ENCODE peak calls at places on chromosomes 4 and X, in ten cellular contexts. O, W, I, B, M, Y, X, L, P and R are unnamed samples. For H3K4me1, the result is how much of the 10 kb centered on the place peaks cover.

GRCh38 chr4:2419814-2420213 is 1.1 kb downstream of the CFAP99 start:
- DNase-seq in W (no peak), B (no peak), L (no peak), X (no peak), O (no peak), P (no peak), Y (no peak), M (no peak), I (no peak), R (no peak)

GRCh38 chr4:145954924-145955339 is 16.3 kb upstream of the ZNF827 start:
- DNase-seq in X (no peak), W (peak), Y (no peak), I (peak), L (no peak), M (no peak), B (peak), O (no peak), P (no peak), R (no peak)

GRCh38 chrX:100512471-100512870 is 72.3 kb upstream of the TNMD start:
- DNase-seq in B (no peak), M (no peak), L (no peak), I (peak), P (peak), X (no peak), Y (no peak), W (peak), O (peak), R (no peak)

GRCh38 chr4:139934786-139935330 is 219.1 kb downstream of the MAML3 start:
- DNase-seq in X (no peak), Y (no peak), B (no peak), O (no peak), M (no peak), P (no peak), I (no peak), W (no peak), L (no peak), R (no peak)

GRCh38 chr4:127849505-127850234 is 31.0 kb upstream of the PLK4 start:
- DNase-seq in W (peak), Y (no peak), X (no peak), M (no peak), I (peak), B (no peak), L (no peak), P (no peak), O (no peak), R (no peak)

GRCh38 chr4:171929907-171930306 is 116.7 kb downstream of the GALNTL6 start:
- DNase-seq in P (no peak), X (no peak), I (no peak), L (no peak), B (no peak), Y (no peak), M (peak), O (no peak), W (no peak), R (no peak)

GRCh38 chrX:113868169-113868568 is 715.7 kb upstream of the HTR2C start:
- DNase-seq in X (peak), B (no peak), L (no peak), W (no peak), P (no peak), O (no peak), I (peak), Y (peak), M (no peak), R (no peak)

GRCh38 chrX:19886888-19887531 is 390 bp downstream of the SH3KBP1 start:
- DNase-seq in P (no peak), X (peak), B (peak), L (peak), O (peak), Y (no peak), M (peak), W (peak), I (peak), R (peak)

GRCh38 chr4:36312511-36312910 is 31.1 kb downstream of the DTHD1 start:
- DNase-seq in B (no peak), W (no peak), L (no peak), Y (no peak), X (no peak), I (no peak), P (no peak), O (no peak), M (no peak), R (no peak)

GRCh38 chrX:9171841-9172240 is 137.9 kb upstream of the FAM9B start:
- DNase-seq in M (no peak), I (peak), B (no peak), Y (no peak), P (no peak), L (no peak), X (no peak), W (no peak), O (no peak), R (no peak)

GRCh38 chr4:23819041-23819511 is 70.8 kb downstream of the PPARGC1A start:
- DNase-seq in X (no peak), L (peak), O (no peak), Y (peak), I (peak), P (no peak), W (no peak), M (no peak), B (no peak), R (no peak)

GRCh38 chrX:1435241-1435900 is 17.3 kb downstream of the ASMTL start:
- DNase-seq in W (no peak), O (no peak), Y (no peak), B (no peak), M (peak), L (peak), P (no peak), X (no peak), I (no peak), R (peak)

GRCh38 chr4:41133619-41134018 is 80.7 kb downstream of the APBB2 start:
- DNase-seq in M (no peak), W (no peak), B (no peak), L (no peak), X (no peak), O (no peak), P (no peak), Y (peak), I (peak), R (no peak)

GRCh38 chr4:140125374-140125773 is 28.6 kb downstream of the MAML3 start:
- DNase-seq in X (no peak), O (no peak), I (no peak), M (no peak), L (no peak), W (no peak), B (no peak), P (no peak), Y (no peak), R (no peak)

GRCh38 chrX:136710324-136710951 is 62.5 kb downstream of the CD40LG start:
- DNase-seq in W (no peak), Y (peak), X (peak), L (no peak), P (no peak), I (peak), O (no peak), B (no peak), M (no peak), R (no peak)

GRCh38 chr4:38948551-38948950 is 80.9 kb downstream of the FAM114A1 start:
- DNase-seq in W (no peak), I (peak), B (no peak), P (no peak), Y (peak), O (no peak), L (no peak), M (no peak), X (no peak), R (peak)

GRCh38 chrX:41667631-41668030 is 21.1 kb upstream of the GPR34 start:
- DNase-seq in O (no peak), M (no peak), P (no peak), L (no peak), Y (no peak), B (no peak), W (no peak), X (no peak), I (peak), R (no peak)

GRCh38 chr4:182213024-182213423 is 30.2 kb upstream of the TENM3 start:
- DNase-seq in Y (no peak), B (no peak), W (no peak), X (no peak), L (no peak), M (no peak), I (peak), O (no peak), P (no peak), R (no peak)

GRCh38 chr4:89489338-89489771 is 181.8 kb upstream of the GPRIN3 start:
- DNase-seq in L (peak), W (no peak), M (no peak), I (no peak), B (no peak), Y (peak), P (no peak), O (no peak), X (no peak), R (peak)

GRCh38 chrX:133956570-133957340 is 28.6 kb downstream of the GPC3 start:
- DNase-seq in O (no peak), B (no peak), I (no peak), X (no peak), M (no peak), W (no peak), P (no peak), Y (no peak), L (no peak), R (no peak)

GRCh38 chrX:38692961-38693360 is 108.3 kb upstream of the MID1IP1 start:
- DNase-seq in W (no peak), X (no peak), B (no peak), P (no peak), L (no peak), Y (no peak), I (no peak), O (no peak), M (no peak), R (no peak)

GRCh38 chr4:159191989-159192388 is 89.1 kb downstream of the RAPGEF2 start:
- DNase-seq in Y (peak), B (no peak), M (no peak), P (no peak), W (peak), L (no peak), I (peak), O (peak), X (no peak), R (no peak)

GRCh38 chr4:153971878-153972277 is 183.0 kb upstream of the SFRP2 start:
- DNase-seq in Y (no peak), I (no peak), O (no peak), B (no peak), L (no peak), W (no peak), P (no peak), X (no peak), M (no peak), R (no peak)

GRCh38 chrX:54786972-54787371 is 11.1 kb downstream of the ITIH6 start:
- DNase-seq in P (peak), I (no peak), W (peak), X (peak), Y (peak), O (no peak), B (peak), L (no peak), M (peak), R (no peak)

GRCh38 chr4:68074397-68074796 is 55.3 kb downstream of the TMPRSS11F start:
- DNase-seq in Y (peak), L (no peak), X (no peak), I (no peak), B (no peak), M (no peak), W (peak), P (no peak), O (no peak), R (no peak)

GRCh38 chrX:10507876-10508275 is 112.5 kb downstream of the MID1 start:
- DNase-seq in B (no peak), O (no peak), L (no peak), P (no peak), M (no peak), W (no peak), X (no peak), I (peak), Y (no peak), R (no peak)

GRCh38 chr4:152346979-152347378 is 188.9 kb downstream of the FBXW7 start:
- DNase-seq in M (no peak), I (no peak), O (no peak), P (no peak), X (no peak), L (no peak), Y (no peak), W (no peak), B (no peak), R (no peak)

GRCh38 chr4:177369372-177369771 is 59.7 kb downstream of the NEIL3 start:
- DNase-seq in P (no peak), Y (no peak), L (no peak), O (no peak), B (no peak), I (peak), X (no peak), W (no peak), M (no peak), R (no peak)

GRCh38 chr4:6446538-6447451 is 25.6 kb downstream of the PPP2R2C start:
- DNase-seq in X (no peak), Y (no peak), P (no peak), M (no peak), L (peak), W (no peak), O (no peak), B (no peak), I (no peak), R (peak)

GRCh38 chr4:95908806-95909205 is 68.9 kb downstream of the PDHA2 start:
- DNase-seq in B (no peak), Y (no peak), I (no peak), P (no peak), O (no peak), X (no peak), M (no peak), W (no peak), L (no peak), R (no peak)

GRCh38 chr4:24089831-24090531 is 200.1 kb upstream of the PPARGC1A start:
- DNase-seq in P (no peak), X (no peak), L (no peak), M (no peak), B (no peak), O (no peak), Y (no peak), I (peak), W (no peak), R (no peak)

GRCh38 chr4:115201042-115201330 is 87.6 kb upstream of the NDST4 start:
- DNase-seq in Y (peak), B (no peak), I (no peak), W (no peak), O (no peak), M (no peak), X (no peak), P (no peak), L (no peak), R (no peak)

GRCh38 chr4:149836546-149836945 is 20.9 kb upstream of the IQCM start:
- DNase-seq in Y (no peak), B (no peak), P (no peak), X (no peak), O (no peak), W (no peak), I (peak), L (no peak), M (no peak), R (no peak)

GRCh38 chr4:15961778-15962510 is 1.0 kb downstream of the FGFBP2 start:
- DNase-seq in O (no peak), L (no peak), I (no peak), P (no peak), W (no peak), B (no peak), M (peak), X (no peak), Y (peak), R (no peak)

GRCh38 chr4:120207021-120207420 is 140.4 kb upstream of the MAD2L1 start:
- DNase-seq in M (no peak), L (no peak), Y (no peak), I (no peak), W (no peak), P (no peak), O (no peak), X (no peak), B (no peak), R (no peak)

GRCh38 chr4:53436251-53436650 is 58.8 kb downstream of the FIP1L1 start:
- DNase-seq in Y (no peak), M (no peak), B (no peak), L (no peak), X (no peak), W (no peak), P (no peak), O (no peak), I (no peak), R (no peak)

GRCh38 chrX:34521563-34521962 is 135.5 kb downstream of the TMEM47 start:
- DNase-seq in I (no peak), O (no peak), P (no peak), B (no peak), X (no peak), L (no peak), W (no peak), M (no peak), Y (peak), R (no peak)

GRCh38 chr4:180827193-180827592 is 1416.0 kb upstream of the TENM3 start:
- DNase-seq in L (no peak), P (no peak), O (no peak), I (peak), X (no peak), W (no peak), M (no peak), B (no peak), Y (peak), R (no peak)
- H3K4me3 ChIP-seq in L (peak), P (no peak), O (no peak), I (peak), X (no peak), W (no peak), M (no peak), B (no peak), Y (no peak), R (peak)

DNA sequence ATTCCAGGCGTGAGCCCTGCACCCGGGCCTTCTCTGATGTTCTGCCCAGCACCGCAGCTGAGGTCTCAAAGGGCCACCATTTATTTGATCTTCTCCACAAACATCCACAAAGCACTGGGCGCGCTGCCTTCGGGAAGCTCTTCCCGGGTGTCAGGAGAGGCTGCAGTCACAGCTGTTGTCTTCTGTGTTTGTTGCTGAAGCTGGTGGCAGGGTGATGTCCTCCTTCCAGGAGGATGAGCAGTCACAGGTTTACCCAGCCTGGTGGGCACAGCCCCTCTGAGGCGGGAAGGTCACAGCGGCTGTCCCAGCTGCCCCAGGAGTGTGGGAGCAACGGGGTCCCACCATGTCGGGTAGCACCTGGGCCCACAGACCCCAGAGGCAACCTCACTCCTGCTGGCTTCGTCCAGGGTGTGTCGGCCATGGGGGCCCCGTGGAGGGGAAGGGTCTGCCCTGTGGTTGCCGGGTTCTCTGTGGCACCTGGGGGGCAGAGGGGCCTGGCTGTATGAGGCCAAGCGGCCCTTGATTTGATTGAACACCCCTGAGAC is 27.6 kb downstream of the FGFRL1 start:
- DNase-seq in O (no peak), P (no peak), M (no peak), W (no peak), L (no peak), I (no peak), X (no peak), B (no peak), Y (no peak), R (no peak)
- H3K4me1 ChIP-seq in O (under half), P (under half), M (under half), W (under half), L (under half), I (under half), X (under half), B (under half), Y (under half), R (under half)

GRCh38 chrX:63784902-63785692 is at the start of gene ARHGEF9:
- DNase-seq in O (no peak), W (no peak), B (peak), X (no peak), I (peak), P (no peak), Y (peak), L (peak), M (no peak), R (peak)

DNA sequence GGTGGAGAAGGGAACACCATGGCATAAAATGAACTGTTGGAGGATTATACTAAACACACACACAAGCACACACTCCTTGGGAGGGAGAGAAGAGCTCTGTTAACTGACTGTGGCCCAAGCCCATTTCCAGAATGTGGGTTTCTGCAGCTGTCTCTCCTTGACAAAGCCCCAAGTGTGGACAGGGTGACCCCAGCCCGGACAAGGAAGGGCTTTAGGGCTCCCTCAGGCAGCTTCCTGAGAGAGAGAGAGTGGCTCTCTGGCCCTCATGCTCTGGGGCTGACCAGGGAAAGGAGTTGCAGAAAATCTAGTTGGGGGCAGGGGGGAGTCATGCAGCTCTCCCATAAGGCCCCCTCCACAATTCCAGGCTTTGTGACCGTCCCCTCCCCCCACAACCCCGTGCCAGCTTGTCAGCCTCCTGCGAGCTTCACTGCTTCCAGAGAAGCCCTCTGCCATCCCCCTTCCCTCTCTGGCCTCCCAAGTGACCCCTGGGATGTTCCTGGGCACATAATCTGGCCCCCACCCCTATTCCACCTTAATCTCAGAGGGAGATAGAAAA is 590 bp downstream of the ARHGEF9 start:
- DNase-seq in W (no peak), P (no peak), M (no peak), Y (peak), X (no peak), I (no peak), O (no peak), B (peak), L (peak), R (no peak)
- H3K4me3 ChIP-seq in W (no peak), P (no peak), M (no peak), Y (no peak), X (no peak), I (peak), O (no peak), B (peak), L (peak), R (peak)

GRCh38 chr4:25815586-25815985 is 47.2 kb downstream of the SEL1L3 start:
- DNase-seq in Y (no peak), L (no peak), W (no peak), O (no peak), X (no peak), B (no peak), P (no peak), M (no peak), I (peak), R (no peak)
- H3K4me1 ChIP-seq in Y (under half), L (under half), W (under half), O (half or more), X (under half), B (under half), P (under half), M (under half), I (under half), R (under half)

GRCh38 chrX:281166-281999 is at the start of gene PLCXD1:
- DNase-seq in X (peak), P (no peak), M (no peak), W (peak), O (peak), B (no peak), L (peak), Y (peak), I (peak), R (peak)
- H3K4me3 ChIP-seq in X (peak), P (no peak), M (no peak), W (peak), O (peak), B (no peak), L (peak), Y (peak), I (peak), R (no peak)